ENCODE peak calls at places on chromosomes 6 and 20, in seven cellular contexts. O is DMS79 treated with DMSO at 0.1 percent for 48 hours; L is NCI-H1105 treated with DMSO at 0.1 percent for 48 hours; I is activated B cell treated with CpG ODN at 0.5 μM for 24 hours; X is ecto neural progenitor cell; M is stimulated activated CD4-positive, alpha-beta T cell treated with anti-CD3 and anti-CD28 coated beads, TNF-alpha, amount 100 ng/mL, for 1 hour; E is RPMI7951. T is an unnamed sample.

GRCh38 chr6:28643017-28643740 is 117.5 kb downstream of the GPX5 start:
- DNase-seq in O (no peak), L (no peak), I (no peak), X (peak), M (no peak), E (peak), T (no peak)

GRCh38 chr6:130547723-130548122 is 181.9 kb downstream of the TMEM200A start:
- DNase-seq in O (no peak), L (no peak), I (no peak), X (no peak), M (no peak), E (no peak), T (no peak)

GRCh38 chr6:27161115-27161514 is 86.4 kb upstream of the PRSS16 start:
- DNase-seq in O (no peak), L (no peak), I (no peak), X (no peak), M (no peak), E (no peak), T (no peak)

GRCh38 chr6:116370717-116371383 is at the start of gene DSE:
- DNase-seq in O (peak), L (peak), I (peak), X (peak), M (peak), E (peak), T (peak)

GRCh38 chr6:47473791-47474351 is 3.7 kb upstream of the CD2AP start:
- DNase-seq in O (no peak), L (no peak), I (no peak), X (no peak), M (no peak), E (no peak), T (no peak)

GRCh38 chr20:32007787-32008616 is 2.2 kb upstream of the CCM2L start:
- DNase-seq in O (no peak), L (no peak), I (no peak), X (no peak), M (no peak), E (peak), T (no peak)

GRCh38 chr6:160437153-160437552 is 89.0 kb downstream of the SLC22A3 start:
- DNase-seq in O (no peak), L (no peak), I (no peak), X (no peak), M (no peak), E (no peak), T (no peak)

GRCh38 chr6:80676386-80676785 is 569.9 kb downstream of the BCKDHB start:
- DNase-seq in O (no peak), L (no peak), I (no peak), X (no peak), M (no peak), E (no peak), T (no peak)

GRCh38 chr20:41563087-41563486 is 55.1 kb downstream of the CHD6 start:
- DNase-seq in O (no peak), L (no peak), I (no peak), X (no peak), M (no peak), E (no peak), T (no peak)

GRCh38 chr20:36644032-36644712 is 1.8 kb downstream of the SLA2 start:
- DNase-seq in O (peak), L (no peak), I (no peak), X (no peak), M (peak), E (no peak), T (no peak)

GRCh38 chr6:85405853-85406198 is 44.1 kb upstream of the NT5E start:
- DNase-seq in O (no peak), L (no peak), I (no peak), X (no peak), M (no peak), E (no peak), T (no peak)

GRCh38 chr6:39314273-39314790 is at the start of gene KCNK17:
- DNase-seq in O (peak), L (no peak), I (no peak), X (no peak), M (no peak), E (no peak), T (no peak)

GRCh38 chr6:106318851-106319250 is 6.7 kb downstream of the ATG5 start:
- DNase-seq in O (peak), L (peak), I (no peak), X (no peak), M (no peak), E (no peak), T (no peak)

GRCh38 chr6:169188051-169188863 is 65.4 kb downstream of the THBS2 start:
- DNase-seq in O (no peak), L (no peak), I (no peak), X (no peak), M (no peak), E (peak), T (no peak)

T was measured in SW480.